ENCODE peak calls at places on chromosomes 3 and 15, in six cellular contexts. C is A549, W is GM23338, Y is HL-60, J is Panc1, Q is GM12878. A is an unnamed sample.

GRCh38 chr3:63656791-63657190 is 4.3 kb downstream of the SNTN start:
- DNase-seq in C (no peak), J (no peak), Q (no peak), Y (no peak), W (no peak), A (no peak)

GRCh38 chr3:11549580-11550140 is 94.1 kb downstream of the VGLL4 start:
- DNase-seq in C (no peak), Y (no peak), Q (no peak), J (no peak), W (no peak), A (no peak)

GRCh38 chr15:70309035-70309434 is 211.3 kb upstream of the TLE3 start:
- DNase-seq in J (no peak), W (no peak), Y (no peak), C (no peak), Q (no peak), A (no peak)

GRCh38 chr3:139052802-139053600 is 8.3 kb upstream of the PRR23C start:
- DNase-seq in Q (no peak), Y (no peak), C (no peak), J (no peak), W (no peak), A (no peak)

GRCh38 chr15:40439461-40440299 is 1.1 kb upstream of the BAHD1 start:
- DNase-seq in Q (no peak), C (peak), J (no peak), W (peak), Y (peak), A (no peak)

GRCh38 chr3:38542401-38543298 is 46.5 kb downstream of the EXOG start:
- DNase-seq in W (no peak), Q (no peak), Y (no peak), J (no peak), C (no peak), A (no peak)

GRCh38 chr15:91424001-91424400 is 323.9 kb downstream of the SV2B start:
- DNase-seq in Y (peak), Q (no peak), W (no peak), C (no peak), J (no peak), A (no peak)

GRCh38 chr15:66018178-66018797 is 149.0 kb downstream of the RAB11A start:
- DNase-seq in W (no peak), C (no peak), J (no peak), Y (no peak), Q (no peak), A (no peak)

GRCh38 chr3:79339846-79340245 is 428.0 kb downstream of the ROBO1 start:
- DNase-seq in J (no peak), W (no peak), Y (no peak), Q (no peak), C (no peak), A (no peak)

GRCh38 chr15:25690673-25691543 is 172.2 kb downstream of the ATP10A start:
- DNase-seq in W (no peak), J (no peak), Y (no peak), Q (no peak), C (no peak), A (no peak)

GRCh38 chr15:28080386-28080785 is 18.7 kb downstream of the OCA2 start:
- DNase-seq in Y (no peak), J (no peak), Q (no peak), W (peak), C (no peak), A (no peak)

DNA sequence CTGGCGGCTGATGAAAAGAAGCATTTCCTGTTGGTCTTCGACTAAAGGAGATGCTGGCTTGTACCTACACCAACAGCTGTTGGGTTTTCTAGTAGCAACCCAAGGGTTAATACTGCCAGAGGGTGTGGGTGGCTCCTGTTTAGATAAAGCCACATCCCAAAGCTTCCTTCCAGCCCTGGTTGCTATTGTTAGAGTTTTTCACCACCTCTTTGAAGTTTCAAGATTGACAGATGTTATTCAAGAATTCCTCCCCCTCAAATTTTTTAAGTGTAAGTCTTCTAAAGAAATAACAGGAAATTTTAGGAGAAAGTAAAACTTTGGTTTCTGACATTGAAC is 60.8 kb downstream of the TGFBR2 start:
- DNase-seq in J (no peak), Q (no peak), C (no peak), Y (no peak), W (peak), A (no peak)
- TF ChIP-seq REST in J (no peak), Q (no peak), C (no peak), Y (no peak), W (no peak), A (no peak)

DNA sequence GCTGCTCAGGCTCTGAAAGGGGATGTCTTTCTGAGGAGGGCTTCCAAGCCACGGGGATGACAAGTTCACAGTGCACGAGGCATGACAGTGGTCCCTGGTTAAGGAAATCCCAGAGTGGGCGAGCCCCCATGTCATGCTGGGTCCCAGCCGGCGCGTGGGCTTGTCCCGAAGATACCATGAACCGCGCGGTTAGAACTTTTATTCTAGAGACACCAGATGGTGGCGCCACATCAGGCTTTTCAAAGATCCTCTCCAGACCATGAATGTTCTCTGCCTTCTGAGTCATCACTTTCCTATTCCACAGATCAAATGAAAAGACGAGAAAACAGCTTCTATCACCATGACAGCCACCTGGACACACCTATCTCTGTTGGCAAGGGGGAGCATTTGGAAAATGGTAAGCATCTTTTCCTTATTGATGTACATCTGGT is 227.8 kb upstream of the LYSMD4 start:
- DNase-seq in Y (peak), C (peak), W (peak), Q (no peak), J (no peak), A (peak)
- TF ChIP-seq REST in Y (no peak), C (no peak), W (no peak), Q (no peak), J (no peak), A (no peak)

GRCh38 chr15:38877471-38877870 is 312.9 kb upstream of the RASGRP1 start:
- DNase-seq in Y (no peak), Q (no peak), W (no peak), J (no peak), C (peak), A (no peak)

GRCh38 chr15:38882226-38882625 is 317.6 kb upstream of the RASGRP1 start:
- DNase-seq in Q (no peak), Y (no peak), C (no peak), W (no peak), J (no peak), A (no peak)

GRCh38 chr15:38878946-38879345 is 314.3 kb upstream of the RASGRP1 start:
- DNase-seq in W (no peak), C (no peak), Q (no peak), Y (no peak), J (no peak), A (no peak)

GRCh38 chr15:38878026-38878425 is 313.4 kb upstream of the RASGRP1 start:
- DNase-seq in C (no peak), J (no peak), Q (no peak), W (no peak), Y (no peak), A (no peak)

DNA sequence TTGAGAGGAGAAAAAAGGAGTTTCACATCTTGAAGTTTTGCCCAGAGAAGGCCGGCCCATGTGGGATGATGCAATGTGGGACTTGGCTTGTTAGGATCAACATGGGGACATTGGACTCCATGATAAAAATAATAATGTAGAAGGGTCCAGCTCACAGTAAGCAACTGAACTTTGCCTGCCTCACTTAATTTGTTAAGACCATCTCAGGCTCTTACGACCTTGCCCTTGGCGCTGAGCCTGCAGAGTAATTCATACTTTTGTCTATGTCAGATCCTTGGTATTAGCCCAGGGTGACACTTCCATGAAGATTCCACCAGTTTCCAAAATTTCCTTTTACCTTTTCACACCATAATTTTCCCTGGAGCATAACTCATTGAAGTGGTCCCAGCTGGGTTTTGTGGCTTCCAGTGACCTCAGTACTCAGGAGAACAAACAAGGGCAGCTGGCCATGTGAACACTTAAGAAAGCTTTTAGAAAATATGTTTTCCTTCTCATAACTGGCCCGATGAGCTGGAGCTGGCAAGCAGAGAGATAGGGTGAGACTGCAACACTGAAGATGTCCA is 315.4 kb upstream of the RASGRP1 start:
- DNase-seq in Q (no peak), C (no peak), W (no peak), J (no peak), Y (no peak), A (no peak)
- TF ChIP-seq REST in Q (no peak), C (no peak), W (no peak), J (no peak), Y (no peak), A (no peak)

GRCh38 chr3:100449214-100449613 is 43.2 kb upstream of the TMEM45A start:
- DNase-seq in C (no peak), Y (no peak), Q (no peak), W (no peak), J (no peak), A (no peak)

GRCh38 chr3:100443690-100444089 is 42.4 kb downstream of the LNP1 start:
- DNase-seq in J (no peak), Q (no peak), W (no peak), Y (no peak), C (no peak), A (no peak)

GRCh38 chr3:100448079-100448478 is 44.3 kb upstream of the TMEM45A start:
- DNase-seq in J (no peak), Y (no peak), C (no peak), W (no peak), Q (no peak), A (no peak)
- TF ChIP-seq REST in J (no peak), Y (no peak), C (no peak), W (no peak), Q (no peak), A (no peak)

GRCh38 chr3:107431048-107431297 is 53.7 kb downstream of the CCDC54 start:
- DNase-seq in Y (peak), W (peak), Q (no peak), C (peak), J (no peak), A (no peak)
- TF ChIP-seq REST in Y (no peak), W (no peak), Q (no peak), C (no peak), J (no peak), A (no peak)

DNA sequence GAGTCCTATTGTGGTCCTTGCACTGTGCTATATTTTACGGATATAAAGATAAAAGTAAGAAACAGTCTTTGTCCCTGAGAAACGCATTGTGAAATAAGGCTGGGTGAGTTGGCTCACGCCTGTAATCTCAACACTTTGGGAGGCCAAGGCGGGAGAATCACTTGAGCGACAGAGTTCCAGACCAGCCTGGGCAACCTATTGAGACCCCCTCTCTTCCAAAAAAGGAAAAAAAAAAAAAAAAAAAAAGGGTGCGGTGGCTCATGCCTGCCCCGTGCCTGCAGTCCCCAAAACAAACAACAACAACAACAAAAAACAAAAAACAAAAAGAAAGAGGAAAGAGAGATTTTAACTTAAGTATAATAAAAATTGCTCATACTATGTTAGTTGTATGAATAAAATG is 555 bp upstream of the FNDC3B start:
- DNase-seq in W (peak), Y (peak), C (no peak), Q (no peak), J (no peak), A (no peak)
- TF ChIP-seq REST in W (no peak), Y (no peak), C (no peak), Q (no peak), J (no peak), A (no peak)

DNA sequence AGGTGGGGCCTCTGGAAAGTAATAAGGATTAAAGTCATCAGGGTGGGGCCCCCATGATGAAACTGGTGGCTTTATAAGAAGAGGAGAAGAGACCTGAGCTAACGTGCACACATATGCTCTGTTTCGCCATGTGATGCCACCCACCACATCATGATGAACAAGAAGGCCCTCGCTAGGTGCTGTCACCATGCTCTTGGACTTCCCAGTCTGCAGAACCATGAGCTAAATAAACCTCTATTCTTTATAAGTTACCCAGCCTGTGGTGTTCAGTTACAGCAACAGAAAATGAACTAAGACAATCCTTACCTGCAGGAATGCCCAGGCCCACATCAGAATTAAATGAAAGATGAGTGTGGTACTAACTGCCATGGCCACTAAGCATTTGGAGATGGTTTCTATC is 79.8 kb downstream of the ADCY5 start:
- DNase-seq in Y (no peak), W (no peak), Q (no peak), J (no peak), C (no peak), A (no peak)
- TF ChIP-seq REST in Y (no peak), W (no peak), Q (no peak), J (no peak), C (no peak), A (no peak)

GRCh38 chr15:43513550-43513949 is 3.9 kb upstream of the MAP1A start:
- DNase-seq in J (no peak), C (no peak), Q (no peak), W (no peak), Y (no peak), A (no peak)

GRCh38 chr15:43510230-43511011 is 7.0 kb upstream of the MAP1A start:
- DNase-seq in W (peak), Y (peak), J (peak), C (peak), Q (peak), A (peak)

GRCh38 chr15:43509923-43510229 is 7.5 kb upstream of the MAP1A start:
- DNase-seq in W (no peak), J (no peak), Y (no peak), C (no peak), Q (no peak), A (no peak)

GRCh38 chr15:43509002-43509922 is 8.1 kb upstream of the MAP1A start:
- DNase-seq in J (no peak), Q (no peak), Y (no peak), C (no peak), W (peak), A (no peak)

DNA sequence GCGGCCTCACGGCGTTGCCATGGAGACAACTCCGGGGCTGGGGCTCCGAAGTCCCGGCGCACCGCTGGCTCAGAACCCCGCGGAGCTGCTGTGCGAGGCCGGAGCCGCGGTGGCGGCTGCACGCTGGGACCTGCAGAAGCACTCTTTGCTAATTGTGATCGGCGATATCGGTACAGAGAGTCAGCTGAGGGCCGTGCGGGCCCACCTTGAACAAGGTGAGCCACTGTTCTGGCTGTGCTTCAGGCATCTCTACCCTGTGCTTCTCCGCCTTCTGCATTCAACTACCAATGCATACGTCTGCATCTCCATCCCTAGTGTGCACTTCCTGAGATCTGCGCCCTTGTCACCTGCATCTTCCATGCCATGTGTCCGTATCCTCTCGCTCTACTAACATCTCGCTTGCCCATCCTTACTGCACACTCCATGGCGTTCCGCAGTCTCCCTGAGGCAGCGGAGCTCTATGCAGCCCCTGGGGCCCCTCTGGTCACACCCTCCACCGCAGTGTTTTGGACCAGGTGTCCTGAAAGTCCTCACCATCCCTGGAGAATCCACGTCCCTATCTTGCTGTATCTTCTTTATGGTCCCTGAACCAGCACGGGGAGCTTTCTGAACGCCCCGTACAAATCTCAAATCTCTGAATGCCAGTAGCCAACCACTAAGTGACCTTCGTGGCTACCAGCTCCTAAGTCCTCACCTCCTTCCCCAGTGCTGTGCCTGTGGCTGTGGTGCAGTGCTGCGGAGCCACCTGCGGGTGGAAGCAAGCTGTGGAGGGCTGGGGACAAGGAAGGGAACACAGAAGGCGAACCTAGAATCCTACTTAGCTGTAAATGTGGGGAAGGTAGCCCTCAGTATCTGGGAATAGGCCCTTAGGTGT is 6.2 kb upstream of the MAP1A start:
- DNase-seq in J (no peak), W (peak), C (peak), Q (no peak), Y (peak), A (peak)
- TF ChIP-seq REST in J (no peak), W (no peak), C (no peak), Q (no peak), Y (no peak), A (no peak)

GRCh38 chr3:59486468-59486964 is 436.7 kb upstream of the CFAP20DC start:
- DNase-seq in Y (no peak), Q (no peak), C (no peak), W (no peak), J (no peak), A (no peak)

GRCh38 chr3:59482684-59483083 is 432.9 kb upstream of the CFAP20DC start:
- DNase-seq in W (no peak), Q (no peak), J (no peak), Y (no peak), C (no peak), A (no peak)

GRCh38 chr3:59480486-59480995 is 430.7 kb upstream of the CFAP20DC start:
- DNase-seq in W (no peak), J (no peak), Y (no peak), Q (peak), C (no peak), A (no peak)

GRCh38 chr3:59483191-59483590 is 433.4 kb upstream of the CFAP20DC start:
- DNase-seq in Y (no peak), W (no peak), J (no peak), Q (no peak), C (no peak), A (no peak)

GRCh38 chr3:59482001-59482400 is 432.2 kb upstream of the CFAP20DC start:
- DNase-seq in J (no peak), C (no peak), Y (no peak), W (no peak), Q (no peak), A (no peak)
- TF ChIP-seq REST in J (no peak), C (no peak), Y (no peak), W (no peak), Q (no peak), A (no peak)

A was measured in HCT116.